ENCODE peak calls at places on chromosomes 11 and 22, in nine cellular contexts. One of them, this sample, is unnamed.

GRCh38 chr11:41334007-41334933 is 125.2 kb downstream of the LRRC4C start:
- DNase-seq in GM19239: no peak
- DNase-seq in K562: no peak
- DNase-seq in kidney: no peak
- DNase-seq in germinal center: no peak
- DNase-seq in effector CD4-positive, alpha-beta T cell: no peak
- DNase-seq in KG1: no peak
- DNase-seq in putamen: no peak
- DNase-seq in SW480: no peak
- DNase-seq in this sample: no peak

GRCh38 chr11:60918251-60918940 is 4.4 kb downstream of the TMEM109 start:
- DNase-seq in GM19239: no peak
- DNase-seq in K562: no peak
- DNase-seq in kidney: no peak
- DNase-seq in germinal center: no peak
- DNase-seq in effector CD4-positive, alpha-beta T cell: no peak
- DNase-seq in KG1: no peak
- DNase-seq in putamen: no peak
- DNase-seq in SW480: no peak
- DNase-seq in this sample: no peak

GRCh38 chr11:17531071-17531817 is 13.0 kb downstream of the USH1C start:
- DNase-seq in GM19239: no peak
- DNase-seq in K562: no peak
- DNase-seq in kidney: no peak
- DNase-seq in germinal center: no peak
- DNase-seq in effector CD4-positive, alpha-beta T cell: no peak
- DNase-seq in KG1: no peak
- DNase-seq in putamen: no peak
- DNase-seq in SW480: peak; percentile 60
- DNase-seq in this sample: no peak

GRCh38 chr11:19929147-19929546 is 216.5 kb downstream of the NAV2 start:
- DNase-seq in GM19239: no peak
- DNase-seq in K562: no peak
- DNase-seq in kidney: no peak
- DNase-seq in germinal center: no peak
- DNase-seq in effector CD4-positive, alpha-beta T cell: no peak
- DNase-seq in KG1: no peak
- DNase-seq in putamen: no peak
- DNase-seq in SW480: no peak
- DNase-seq in this sample: no peak

GRCh38 chr11:69726019-69726418 is 22.2 kb upstream of the FGF19 start:
- DNase-seq in GM19239: no peak
- DNase-seq in K562: no peak
- DNase-seq in kidney: no peak
- DNase-seq in germinal center: no peak
- DNase-seq in effector CD4-positive, alpha-beta T cell: no peak
- DNase-seq in KG1: no peak
- DNase-seq in putamen: no peak
- DNase-seq in SW480: peak; percentile 89
- DNase-seq in this sample: no peak

GRCh38 chr11:33375688-33376311 is 118.6 kb downstream of the HIPK3 start:
- DNase-seq in GM19239: no peak
- DNase-seq in K562: no peak
- DNase-seq in kidney: no peak
- DNase-seq in germinal center: peak; percentile 27
- DNase-seq in effector CD4-positive, alpha-beta T cell: no peak
- DNase-seq in KG1: no peak
- DNase-seq in putamen: peak; percentile 43
- DNase-seq in SW480: peak; percentile 19
- DNase-seq in this sample: no peak

GRCh38 chr11:82711648-82712047 is 22.0 kb downstream of the FAM181B start:
- DNase-seq in GM19239: no peak
- DNase-seq in K562: no peak
- DNase-seq in kidney: no peak
- DNase-seq in germinal center: no peak
- DNase-seq in effector CD4-positive, alpha-beta T cell: no peak
- DNase-seq in KG1: no peak
- DNase-seq in putamen: no peak
- DNase-seq in SW480: no peak
- DNase-seq in this sample: no peak

GRCh38 chr11:9726313-9727022 is 62.6 kb downstream of the SWAP70 start:
- DNase-seq in GM19239: no peak
- DNase-seq in K562: no peak
- DNase-seq in kidney: no peak
- DNase-seq in germinal center: no peak
- DNase-seq in effector CD4-positive, alpha-beta T cell: no peak
- DNase-seq in KG1: no peak
- DNase-seq in putamen: no peak
- DNase-seq in SW480: peak; percentile 59
- DNase-seq in this sample: peak; percentile 5

GRCh38 chr11:2093575-2094353 is 45.4 kb downstream of the IGF2 start:
- DNase-seq in GM19239: no peak
- DNase-seq in K562: no peak
- DNase-seq in kidney: peak; percentile 62
- DNase-seq in germinal center: no peak
- DNase-seq in effector CD4-positive, alpha-beta T cell: no peak
- DNase-seq in KG1: no peak
- DNase-seq in putamen: no peak
- DNase-seq in SW480: no peak
- DNase-seq in this sample: no peak

GRCh38 chr11:67304511-67305113 is 1.3 kb downstream of the SSH3 start:
- DNase-seq in GM19239: no peak
- DNase-seq in K562: no peak
- DNase-seq in kidney: no peak
- DNase-seq in germinal center: no peak
- DNase-seq in effector CD4-positive, alpha-beta T cell: no peak
- DNase-seq in KG1: no peak
- DNase-seq in putamen: no peak
- DNase-seq in SW480: no peak
- DNase-seq in this sample: no peak

GRCh38 chr22:45582236-45582954 is 79.7 kb downstream of the FBLN1 start:
- DNase-seq in GM19239: no peak
- DNase-seq in K562: no peak
- DNase-seq in kidney: peak; percentile 30
- DNase-seq in germinal center: no peak
- DNase-seq in effector CD4-positive, alpha-beta T cell: no peak
- DNase-seq in KG1: no peak
- DNase-seq in putamen: no peak
- DNase-seq in SW480: no peak
- DNase-seq in this sample: no peak

GRCh38 chr22:44026630-44027511 is 2.8 kb downstream of the PARVB start:
- DNase-seq in GM19239: peak; percentile 83
- DNase-seq in K562: peak; percentile 41
- DNase-seq in kidney: peak; percentile 87
- DNase-seq in germinal center: peak; percentile 85
- DNase-seq in effector CD4-positive, alpha-beta T cell: peak; percentile 65
- DNase-seq in KG1: peak; percentile 76
- DNase-seq in putamen: peak; percentile 56
- DNase-seq in SW480: peak; percentile 68
- DNase-seq in this sample: no peak

GRCh38 chr11:1640076-1640946 is 10.7 kb downstream of the KRTAP5-5 start:
- DNase-seq in GM19239: peak; percentile 44
- DNase-seq in K562: peak; percentile 79
- DNase-seq in kidney: peak; percentile 71
- DNase-seq in germinal center: peak; percentile 55
- DNase-seq in effector CD4-positive, alpha-beta T cell: peak; percentile 14
- DNase-seq in KG1: no peak
- DNase-seq in putamen: no peak
- DNase-seq in SW480: peak; percentile 26
- DNase-seq in this sample: no peak

GRCh38 chr22:49904040-49904369 is 14.2 kb downstream of the ALG12 start:
- DNase-seq in GM19239: no peak
- DNase-seq in K562: no peak
- DNase-seq in kidney: peak; percentile 54
- DNase-seq in germinal center: no peak
- DNase-seq in effector CD4-positive, alpha-beta T cell: no peak
- DNase-seq in KG1: no peak
- DNase-seq in putamen: no peak
- DNase-seq in SW480: no peak
- DNase-seq in this sample: no peak

GRCh38 chr22:50342651-50343540 is at the start of gene PPP6R2:
- DNase-seq in GM19239: peak; percentile 73
- DNase-seq in K562: peak; percentile 87
- DNase-seq in kidney: peak; percentile 93
- DNase-seq in germinal center: peak; percentile 89
- DNase-seq in effector CD4-positive, alpha-beta T cell: peak; percentile 84
- DNase-seq in KG1: peak; percentile 57
- DNase-seq in putamen: peak; percentile 71
- DNase-seq in SW480: peak; percentile 54
- DNase-seq in this sample: peak; percentile 77

GRCh38 chr11:61800331-61801281 is 7.9 kb downstream of the FEN1 start:
- DNase-seq in GM19239: no peak
- DNase-seq in K562: peak; percentile 88
- DNase-seq in kidney: no peak
- DNase-seq in germinal center: no peak
- DNase-seq in effector CD4-positive, alpha-beta T cell: no peak
- DNase-seq in KG1: no peak
- DNase-seq in putamen: no peak
- DNase-seq in SW480: no peak
- DNase-seq in this sample: no peak

GRCh38 chr22:28015056-28015445 is 96.0 kb upstream of the PITPNB start:
- DNase-seq in GM19239: no peak
- DNase-seq in K562: no peak
- DNase-seq in kidney: no peak
- DNase-seq in germinal center: no peak
- DNase-seq in effector CD4-positive, alpha-beta T cell: no peak
- DNase-seq in KG1: no peak
- DNase-seq in putamen: no peak
- DNase-seq in SW480: no peak
- DNase-seq in this sample: no peak

GRCh38 chr11:109514313-109515018 is 92.5 kb downstream of the C11orf87 start:
- DNase-seq in GM19239: no peak
- DNase-seq in K562: no peak
- DNase-seq in kidney: no peak
- DNase-seq in germinal center: no peak
- DNase-seq in effector CD4-positive, alpha-beta T cell: no peak
- DNase-seq in KG1: peak; percentile 7
- DNase-seq in putamen: no peak
- DNase-seq in SW480: no peak
- DNase-seq in this sample: no peak

GRCh38 chr11:95904009-95904650 is 19.8 kb downstream of the MTMR2 start:
- DNase-seq in GM19239: no peak
- DNase-seq in K562: no peak
- DNase-seq in kidney: no peak
- DNase-seq in germinal center: no peak
- DNase-seq in effector CD4-positive, alpha-beta T cell: no peak
- DNase-seq in KG1: no peak
- DNase-seq in putamen: no peak
- DNase-seq in SW480: no peak
- DNase-seq in this sample: no peak

GRCh38 chr22:38974826-38975175 is 7.3 kb upstream of the APOBEC3B start:
- DNase-seq in GM19239: no peak
- DNase-seq in K562: no peak
- DNase-seq in kidney: no peak
- DNase-seq in germinal center: no peak
- DNase-seq in effector CD4-positive, alpha-beta T cell: no peak
- DNase-seq in KG1: no peak
- DNase-seq in putamen: no peak
- DNase-seq in SW480: no peak
- DNase-seq in this sample: no peak

GRCh38 chr11:1305063-1305495 is 4.4 kb downstream of the TOLLIP start:
- DNase-seq in GM19239: no peak
- DNase-seq in K562: no peak
- DNase-seq in kidney: no peak
- DNase-seq in germinal center: no peak
- DNase-seq in effector CD4-positive, alpha-beta T cell: no peak
- DNase-seq in KG1: no peak
- DNase-seq in putamen: no peak
- DNase-seq in SW480: no peak
- DNase-seq in this sample: no peak